ENCODE peak calls at places on chromosomes 6 and 20, in eight cellular contexts. H is GM04503; F is activated T-cell treated with anti-CD3 and anti-CD28 coated beads, Interleukin-2, amount 50 U/mL, for 4 hours; V is NT2/D1; K is nephron progenitor cell; J is endodermal cell; Q is GM12892; A is frontal cortex. Z is an unnamed sample.

GRCh38 chr20:63889241-63890200 is 5.4 kb upstream of the DNAJC5 start:
- DNase-seq in J (no peak), V (no peak), K (no peak), Q (no peak), H (no peak), A (no peak), F (no peak), Z (no peak)

GRCh38 chr6:165308926-165309731 is at the start of gene C6orf118:
- DNase-seq in V (peak; percentile 78), F (no peak), H (no peak), Q (no peak), A (peak; percentile 52), K (peak; percentile 83), J (peak; percentile 94), Z (peak; percentile 76)

GRCh38 chr6:49946835-49947234 is 17.1 kb downstream of the DEFB114 start:
- DNase-seq in H (no peak), F (no peak), J (no peak), Q (no peak), V (no peak), K (no peak), A (no peak), Z (no peak)

GRCh38 chr20:35431621-35432429 is 6.2 kb downstream of the GDF5 start:
- DNase-seq in H (no peak), J (peak; percentile 59), A (no peak), F (no peak), Q (no peak), V (no peak), K (no peak), Z (no peak)

GRCh38 chr6:121142093-121142492 is 192.2 kb downstream of the TBC1D32 start:
- DNase-seq in V (no peak), H (no peak), Q (no peak), A (no peak), K (no peak), F (no peak), J (no peak), Z (no peak)

GRCh38 chr6:142833054-142833453 is 111.9 kb downstream of the HIVEP2 start:
- DNase-seq in F (no peak), K (no peak), A (no peak), J (no peak), H (peak; percentile 61), Q (no peak), V (no peak), Z (no peak)

GRCh38 chr6:157951828-157952227 is 29.8 kb upstream of the SYNJ2 start:
- DNase-seq in K (no peak), Q (no peak), V (no peak), A (no peak), F (no peak), J (no peak), H (no peak), Z (no peak)

GRCh38 chr6:157944983-157945931 is 36.4 kb upstream of the SYNJ2 start:
- DNase-seq in Q (no peak), V (no peak), A (no peak), K (no peak), F (peak; percentile 63), H (no peak), J (no peak), Z (no peak)

GRCh38 chr6:55443238-55444134 is 116.2 kb downstream of the GFRAL start:
- DNase-seq in F (no peak), Q (no peak), A (no peak), K (no peak), H (no peak), J (no peak), V (no peak), Z (no peak)

Z was measured in iPS DF 6.9.